ENCODE peak calls at places on chromosomes 7 and 10, in six cellular contexts. W is cardiac muscle cell, A is transverse colon, V is adrenal gland, G is foreskin fibroblast, B is hepatocyte. K is an unnamed sample.

GRCh38 chr10:17123062-17123661 is 6.4 kb downstream of the CUBN start:
- DNase-seq in W (no peak), A (no peak), V (no peak), G (peak; percentile 83), B (no peak), K (no peak)

GRCh38 chr10:43060291-43060690 is 16.6 kb upstream of the RET start:
- DNase-seq in W (no peak), A (peak; percentile 32), V (no peak), G (no peak), B (no peak), K (no peak)

GRCh38 chr7:28018020-28018419 is 162.6 kb downstream of the JAZF1 start:
- DNase-seq in W (no peak), A (no peak), V (no peak), G (peak; percentile 32), B (no peak), K (no peak)

GRCh38 chr10:65618125-65618524 is 1307.7 kb upstream of the LRRTM3 start:
- DNase-seq in W (no peak), A (no peak), V (no peak), G (no peak), B (no peak), K (no peak)

GRCh38 chr10:27601937-27602538 is 97.9 kb downstream of the RAB18 start:
- DNase-seq in W (no peak), A (no peak), V (no peak), G (no peak), B (no peak), K (no peak)

GRCh38 chr7:151150388-151150787 is 17.1 kb downstream of the GBX1 start:
- DNase-seq in W (no peak), A (peak; percentile 20), V (no peak), G (no peak), B (no peak), K (no peak)

GRCh38 chr10:130711072-130711471 is 574.9 kb downstream of the GLRX3 start:
- DNase-seq in W (no peak), A (no peak), V (no peak), G (no peak), B (no peak), K (no peak)

GRCh38 chr7:84123903-84124573 is 70.6 kb downstream of the SEMA3A start:
- DNase-seq in W (peak; percentile 11), A (no peak), V (no peak), G (peak; percentile 52), B (no peak), K (no peak)

DNA sequence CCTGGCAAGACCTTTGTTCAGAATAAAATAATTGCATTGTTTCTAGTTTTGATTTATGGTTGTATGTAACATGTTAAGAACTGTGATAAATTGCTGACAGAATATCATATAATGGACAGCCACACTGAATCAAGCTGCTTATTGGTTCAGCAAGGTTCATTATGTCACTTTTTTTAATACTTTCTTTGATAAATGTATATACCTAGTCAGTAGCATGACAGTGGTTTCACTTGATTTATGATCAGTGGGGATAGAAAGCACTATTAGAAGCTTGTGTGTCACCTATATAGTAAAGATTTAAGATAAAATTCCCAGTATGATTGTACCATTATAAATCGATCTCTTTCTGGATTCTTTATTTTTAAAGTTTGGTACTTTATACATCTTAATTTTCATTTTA is 4.5 kb downstream of the BUB3 start:
- DNase-seq in W (no peak), A (no peak), V (no peak), G (no peak), B (no peak), K (no peak)
- H3K4me3 ChIP-seq in W (no peak overlapping the region), A (no peak overlapping the region), V (no peak overlapping the region), G (no peak overlapping the region), B (no peak overlapping the region), K (peak overlapping the region; percentile 92)

DNA sequence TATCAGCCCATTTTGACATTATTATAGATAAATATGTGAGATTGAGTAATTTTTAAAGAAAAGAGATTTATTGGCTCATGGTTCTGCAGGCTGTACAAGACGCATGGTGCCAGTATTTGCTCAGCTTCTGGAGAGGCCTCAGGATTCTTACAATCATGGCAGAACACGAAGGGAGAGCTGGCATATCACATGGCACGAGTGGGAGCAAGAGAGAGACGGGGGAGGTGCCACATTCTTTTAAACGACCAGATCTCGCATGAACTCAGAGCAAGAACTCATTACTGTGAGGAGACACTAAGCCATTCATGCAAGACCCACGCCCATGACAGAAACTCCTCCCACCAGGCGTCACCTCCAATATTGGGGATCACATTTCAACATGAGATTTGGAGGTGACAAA is 40.1 kb upstream of the ZNF488 start:
- DNase-seq in W (no peak), A (no peak), V (no peak), G (no peak), B (no peak), K (no peak)
- H3K4me3 ChIP-seq in W (no peak overlapping the region), A (no peak overlapping the region), V (no peak overlapping the region), G (no peak overlapping the region), B (no peak overlapping the region), K (no peak overlapping the region)

GRCh38 chr10:3652886-3653285 is 132.1 kb downstream of the KLF6 start:
- DNase-seq in W (no peak), A (no peak), V (no peak), G (no peak), B (no peak), K (no peak)
- H3K4me3 ChIP-seq in W (no peak overlapping the region), A (peak overlapping the region; percentile 9), V (no peak overlapping the region), G (peak overlapping the region; percentile 16), B (no peak overlapping the region), K (no peak overlapping the region)

GRCh38 chr10:119029613-119030420 is at the start of gene NANOS1:
- DNase-seq in W (peak; percentile 58), A (no peak), V (no peak), G (peak; percentile 53), B (peak; percentile 63), K (no peak)

GRCh38 chr10:119028900-119029612 is 458 bp upstream of the NANOS1 start:
- DNase-seq in W (peak; percentile 92), A (peak; percentile 89), V (peak; percentile 91), G (peak; percentile 90), B (peak; percentile 93), K (peak; percentile 92)

GRCh38 chr10:119026301-119027110 is 3.0 kb upstream of the NANOS1 start:
- DNase-seq in W (no peak), A (no peak), V (no peak), G (no peak), B (no peak), K (no peak)

GRCh38 chr10:119030421-119031250 is 1.1 kb downstream of the NANOS1 start:
- DNase-seq in W (peak; percentile 72), A (peak; percentile 60), V (peak; percentile 40), G (peak; percentile 77), B (no peak), K (peak; percentile 89)

GRCh38 chr10:119031496-119032059 is 2.1 kb downstream of the NANOS1 start:
- DNase-seq in W (no peak), A (no peak), V (no peak), G (peak; percentile 28), B (no peak), K (no peak)
- H3K4me3 ChIP-seq in W (no peak overlapping the region), A (no peak overlapping the region), V (no peak overlapping the region), G (no peak overlapping the region), B (no peak overlapping the region), K (peak overlapping the region; percentile 71)

DNA sequence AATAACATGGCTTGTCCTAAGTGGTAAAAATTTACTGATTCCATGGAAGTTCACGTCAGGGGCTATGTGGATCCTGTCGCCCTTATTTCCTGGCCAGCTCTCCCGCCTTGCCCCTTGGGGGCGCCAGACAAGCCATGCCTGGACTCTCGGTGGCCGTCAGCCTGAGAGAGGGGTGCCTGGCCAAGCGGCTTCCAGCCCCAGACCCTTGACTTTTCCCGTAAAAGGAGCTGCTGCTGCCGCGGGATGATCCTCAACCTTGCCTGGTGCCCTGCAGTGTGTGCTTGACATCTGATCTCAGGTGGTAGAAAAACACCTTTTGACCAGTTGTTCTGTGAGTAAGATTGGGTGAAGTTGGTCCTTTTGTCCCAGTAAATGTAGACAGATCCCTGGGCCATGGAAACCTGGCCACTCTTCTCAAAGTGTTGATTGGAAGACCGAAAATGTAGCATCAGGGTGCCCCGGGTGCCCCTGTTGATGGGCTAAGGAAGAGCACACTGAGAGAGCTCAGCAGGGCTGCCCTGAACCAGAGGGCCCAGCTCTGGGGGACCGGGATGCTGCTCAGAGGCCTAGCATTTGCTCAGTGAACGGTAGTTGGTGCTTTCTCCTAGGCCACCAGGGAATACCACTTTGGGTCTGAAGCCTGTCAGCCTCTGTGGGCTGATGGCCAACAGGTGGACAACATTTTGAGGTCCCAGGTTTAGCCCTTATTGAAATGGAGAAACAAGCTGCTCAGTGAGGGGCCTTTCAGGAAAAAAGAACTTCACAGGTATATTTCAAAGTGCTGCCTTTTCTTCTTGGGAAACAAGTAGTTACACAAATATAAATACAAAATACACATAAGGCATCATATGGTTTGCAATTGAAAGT is 162.5 kb downstream of the LRMDA start:
- DNase-seq in W (no peak), A (no peak), V (no peak), G (no peak), B (no peak), K (no peak)
- H3K4me3 ChIP-seq in W (no peak overlapping the region), A (no peak overlapping the region), V (no peak overlapping the region), G (no peak overlapping the region), B (no peak overlapping the region), K (no peak overlapping the region)

DNA sequence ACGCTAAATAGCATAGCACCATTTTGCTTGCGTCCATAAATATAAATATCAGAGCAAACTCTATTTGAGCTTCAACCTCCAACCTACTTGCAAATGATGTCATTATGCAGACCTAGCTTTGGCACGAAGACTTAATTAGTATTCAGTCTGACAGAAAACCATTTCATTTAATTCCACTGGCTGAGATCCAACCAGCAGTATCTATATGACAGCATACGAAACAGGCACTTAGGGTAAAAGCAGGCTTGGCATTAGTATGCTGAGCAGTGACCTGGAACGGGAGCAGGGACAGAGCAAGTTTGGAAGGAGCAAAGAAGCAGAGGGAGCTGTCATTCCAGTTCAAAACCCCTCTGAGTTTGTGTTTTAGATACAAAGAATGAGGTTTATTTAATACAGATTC is 312.5 kb upstream of the CHRM2 start:
- DNase-seq in W (peak; percentile 38), A (no peak), V (no peak), G (no peak), B (no peak), K (no peak)
- H3K4me3 ChIP-seq in W (no peak overlapping the region), A (no peak overlapping the region), V (no peak overlapping the region), G (no peak overlapping the region), B (no peak overlapping the region), K (no peak overlapping the region)